ENCODE peak calls at places on chromosomes 3 and 15, in eight cellular contexts. One of them, this sample, is unnamed.

GRCh38 chr3:195159117-195159818 is 111.7 kb downstream of the XXYLT1 start:
- DNase-seq in nephron progenitor cell: no peak
- DNase-seq in left colon: no peak
- DNase-seq in hypothalamus: no peak
- DNase-seq in HS-27A: no peak
- DNase-seq in NCI-H748 treated with DMSO at 0.1 percent for 48 hours: no peak
- DNase-seq in activated T-cell treated with anti-CD3 and anti-CD28 coated beads for 24 hours: no peak
- DNase-seq in Kasumi-1: no peak
- DNase-seq in this sample: no peak

GRCh38 chr3:134904333-134904771 is 109.3 kb downstream of the EPHB1 start:
- DNase-seq in nephron progenitor cell: no peak
- DNase-seq in left colon: no peak
- DNase-seq in hypothalamus: no peak
- DNase-seq in HS-27A: no peak
- DNase-seq in NCI-H748 treated with DMSO at 0.1 percent for 48 hours: no peak
- DNase-seq in activated T-cell treated with anti-CD3 and anti-CD28 coated beads for 24 hours: no peak
- DNase-seq in Kasumi-1: no peak
- DNase-seq in this sample: no peak

GRCh38 chr3:140455476-140455875 is 222.4 kb upstream of the TRIM42 start:
- DNase-seq in nephron progenitor cell: no peak
- DNase-seq in left colon: no peak
- DNase-seq in hypothalamus: no peak
- DNase-seq in HS-27A: no peak
- DNase-seq in NCI-H748 treated with DMSO at 0.1 percent for 48 hours: no peak
- DNase-seq in activated T-cell treated with anti-CD3 and anti-CD28 coated beads for 24 hours: no peak
- DNase-seq in Kasumi-1: no peak
- DNase-seq in this sample: no peak

GRCh38 chr3:13022348-13023250 is 50.6 kb downstream of the IQSEC1 start:
- DNase-seq in nephron progenitor cell: peak
- DNase-seq in left colon: peak
- DNase-seq in hypothalamus: peak
- DNase-seq in HS-27A: peak
- DNase-seq in NCI-H748 treated with DMSO at 0.1 percent for 48 hours: no peak
- DNase-seq in activated T-cell treated with anti-CD3 and anti-CD28 coated beads for 24 hours: no peak
- DNase-seq in Kasumi-1: no peak
- DNase-seq in this sample: peak

GRCh38 chr3:42698911-42699230 is 3.7 kb downstream of the HHATL start:
- DNase-seq in nephron progenitor cell: no peak
- DNase-seq in left colon: peak
- DNase-seq in hypothalamus: no peak
- DNase-seq in HS-27A: no peak
- DNase-seq in NCI-H748 treated with DMSO at 0.1 percent for 48 hours: no peak
- DNase-seq in activated T-cell treated with anti-CD3 and anti-CD28 coated beads for 24 hours: no peak
- DNase-seq in Kasumi-1: no peak
- DNase-seq in this sample: no peak

GRCh38 chr3:98980915-98981596 is 79.6 kb upstream of the DCBLD2 start:
- DNase-seq in nephron progenitor cell: no peak
- DNase-seq in left colon: no peak
- DNase-seq in hypothalamus: no peak
- DNase-seq in HS-27A: no peak
- DNase-seq in NCI-H748 treated with DMSO at 0.1 percent for 48 hours: no peak
- DNase-seq in activated T-cell treated with anti-CD3 and anti-CD28 coated beads for 24 hours: no peak
- DNase-seq in Kasumi-1: peak
- DNase-seq in this sample: no peak

GRCh38 chr3:156741935-156742334 is 67.5 kb downstream of the TIPARP start:
- DNase-seq in nephron progenitor cell: no peak
- DNase-seq in left colon: no peak
- DNase-seq in hypothalamus: no peak
- DNase-seq in HS-27A: no peak
- DNase-seq in NCI-H748 treated with DMSO at 0.1 percent for 48 hours: no peak
- DNase-seq in activated T-cell treated with anti-CD3 and anti-CD28 coated beads for 24 hours: no peak
- DNase-seq in Kasumi-1: no peak
- DNase-seq in this sample: no peak

GRCh38 chr15:51223771-51224229 is 114.6 kb downstream of the CYP19A1 start:
- DNase-seq in nephron progenitor cell: no peak
- DNase-seq in left colon: no peak
- DNase-seq in hypothalamus: no peak
- DNase-seq in HS-27A: peak
- DNase-seq in NCI-H748 treated with DMSO at 0.1 percent for 48 hours: no peak
- DNase-seq in activated T-cell treated with anti-CD3 and anti-CD28 coated beads for 24 hours: no peak
- DNase-seq in Kasumi-1: no peak
- DNase-seq in this sample: peak

GRCh38 chr3:134371542-134372324 is 2.5 kb downstream of the AMOTL2 start:
- DNase-seq in nephron progenitor cell: no peak
- DNase-seq in left colon: no peak
- DNase-seq in hypothalamus: no peak
- DNase-seq in HS-27A: no peak
- DNase-seq in NCI-H748 treated with DMSO at 0.1 percent for 48 hours: no peak
- DNase-seq in activated T-cell treated with anti-CD3 and anti-CD28 coated beads for 24 hours: no peak
- DNase-seq in Kasumi-1: no peak
- DNase-seq in this sample: peak

GRCh38 chr3:170660139-170660538 is 74.3 kb upstream of the SLC7A14 start:
- DNase-seq in nephron progenitor cell: no peak
- DNase-seq in left colon: no peak
- DNase-seq in hypothalamus: no peak
- DNase-seq in HS-27A: no peak
- DNase-seq in NCI-H748 treated with DMSO at 0.1 percent for 48 hours: no peak
- DNase-seq in activated T-cell treated with anti-CD3 and anti-CD28 coated beads for 24 hours: no peak
- DNase-seq in Kasumi-1: no peak
- DNase-seq in this sample: no peak

GRCh38 chr3:87949189-87949878 is 109.5 kb downstream of the CGGBP1 start:
- DNase-seq in nephron progenitor cell: no peak
- DNase-seq in left colon: no peak
- DNase-seq in hypothalamus: no peak
- DNase-seq in HS-27A: no peak
- DNase-seq in NCI-H748 treated with DMSO at 0.1 percent for 48 hours: no peak
- DNase-seq in activated T-cell treated with anti-CD3 and anti-CD28 coated beads for 24 hours: no peak
- DNase-seq in Kasumi-1: no peak
- DNase-seq in this sample: no peak

GRCh38 chr3:66884659-66885058 is 113.4 kb upstream of the KBTBD8 start:
- DNase-seq in nephron progenitor cell: no peak
- DNase-seq in left colon: no peak
- DNase-seq in hypothalamus: no peak
- DNase-seq in HS-27A: no peak
- DNase-seq in NCI-H748 treated with DMSO at 0.1 percent for 48 hours: no peak
- DNase-seq in activated T-cell treated with anti-CD3 and anti-CD28 coated beads for 24 hours: no peak
- DNase-seq in Kasumi-1: no peak
- DNase-seq in this sample: no peak

GRCh38 chr3:52842424-52842823 is 7.6 kb upstream of the MUSTN1 start:
- DNase-seq in nephron progenitor cell: no peak
- DNase-seq in left colon: no peak
- DNase-seq in hypothalamus: no peak
- DNase-seq in HS-27A: no peak
- DNase-seq in NCI-H748 treated with DMSO at 0.1 percent for 48 hours: no peak
- DNase-seq in activated T-cell treated with anti-CD3 and anti-CD28 coated beads for 24 hours: no peak
- DNase-seq in Kasumi-1: no peak
- DNase-seq in this sample: no peak

GRCh38 chr15:83320404-83320803 is 35.9 kb upstream of the BNC1 start:
- DNase-seq in nephron progenitor cell: no peak
- DNase-seq in left colon: no peak
- DNase-seq in hypothalamus: no peak
- DNase-seq in HS-27A: no peak
- DNase-seq in NCI-H748 treated with DMSO at 0.1 percent for 48 hours: no peak
- DNase-seq in activated T-cell treated with anti-CD3 and anti-CD28 coated beads for 24 hours: no peak
- DNase-seq in Kasumi-1: no peak
- DNase-seq in this sample: peak

GRCh38 chr3:35724106-35724505 is 84.8 kb downstream of the ARPP21 start:
- DNase-seq in nephron progenitor cell: no peak
- DNase-seq in left colon: no peak
- DNase-seq in hypothalamus: no peak
- DNase-seq in HS-27A: no peak
- DNase-seq in NCI-H748 treated with DMSO at 0.1 percent for 48 hours: no peak
- DNase-seq in activated T-cell treated with anti-CD3 and anti-CD28 coated beads for 24 hours: no peak
- DNase-seq in Kasumi-1: no peak
- DNase-seq in this sample: no peak

GRCh38 chr3:77513541-77513940 is 473.6 kb downstream of the ROBO2 start:
- DNase-seq in nephron progenitor cell: no peak
- DNase-seq in left colon: no peak
- DNase-seq in hypothalamus: no peak
- DNase-seq in HS-27A: no peak
- DNase-seq in NCI-H748 treated with DMSO at 0.1 percent for 48 hours: no peak
- DNase-seq in activated T-cell treated with anti-CD3 and anti-CD28 coated beads for 24 hours: no peak
- DNase-seq in Kasumi-1: no peak
- DNase-seq in this sample: no peak

This sample was measured in cardiac muscle cell.